ENCODE peak calls at places on chromosome 15, in nine cellular contexts. C, W, V, N, H, G, L, I and O are unnamed samples.
A peak's percentile ranks its signal among the peaks of the same experiment; 100 is the strongest.

GRCh38 chr15:82174471-82174870 is 88.1 kb downstream of the EFL1 start:
- DNase-seq in C (no peak), W (no peak), V (no peak), N (no peak), H (no peak), G (no peak), L (no peak), I (no peak), O (no peak)

GRCh38 chr15:88881781-88882180 is 13.6 kb downstream of the HAPLN3 start:
- DNase-seq in C (no peak), W (no peak), V (no peak), N (no peak), H (no peak), G (no peak), L (no peak), I (no peak), O (no peak)

GRCh38 chr15:101276501-101277037 is 716 bp downstream of the SELENOS start:
- DNase-seq in C (no peak), W (no peak), V (no peak), N (no peak), H (peak; percentile 51), G (no peak), L (no peak), I (no peak), O (no peak)

GRCh38 chr15:43794269-43795037 is 2.3 kb downstream of the SERF2 start:
- DNase-seq in C (no peak), W (no peak), V (no peak), N (no peak), H (no peak), G (no peak), L (no peak), I (no peak), O (no peak)

GRCh38 chr15:71055461-71055860 is 59.8 kb upstream of the THSD4 start:
- DNase-seq in C (no peak), W (peak; percentile 34), V (no peak), N (no peak), H (peak; percentile 55), G (no peak), L (no peak), I (no peak), O (peak; percentile 29)

GRCh38 chr15:77107531-77108355 is 36.8 kb upstream of the TSPAN3 start:
- DNase-seq in C (no peak), W (peak; percentile 50), V (peak; percentile 79), N (no peak), H (peak; percentile 63), G (peak; percentile 27), L (peak; percentile 54), I (peak; percentile 44), O (peak; percentile 36)

GRCh38 chr15:92968926-92969664 is 69.0 kb downstream of the CHD2 start:
- DNase-seq in C (no peak), W (no peak), V (no peak), N (no peak), H (peak; percentile 9), G (no peak), L (no peak), I (no peak), O (no peak)

GRCh38 chr15:101679861-101680260 is 27.7 kb upstream of the TM2D3 start:
- DNase-seq in C (no peak), W (no peak), V (no peak), N (no peak), H (no peak), G (no peak), L (no peak), I (no peak), O (no peak)

GRCh38 chr15:58988011-58988785 is 735 bp downstream of the RNF111 start:
- DNase-seq in C (peak; percentile 30), W (peak; percentile 62), V (peak; percentile 74), N (peak; percentile 57), H (peak; percentile 40), G (peak; percentile 47), L (peak; percentile 70), I (peak; percentile 90), O (no peak)

GRCh38 chr15:43184407-43185160 is 619 bp upstream of the CCNDBP1 start:
- DNase-seq in C (no peak), W (no peak), V (no peak), N (no peak), H (no peak), G (no peak), L (no peak), I (no peak), O (no peak)

GRCh38 chr15:63752075-63752684 is 81.6 kb downstream of the HERC1 start:
- DNase-seq in C (no peak), W (peak; percentile 73), V (no peak), N (no peak), H (peak; percentile 70), G (peak; percentile 49), L (no peak), I (peak; percentile 12), O (peak; percentile 59)

GRCh38 chr15:22839046-22839705 is 710 bp downstream of the NIPA2 start:
- DNase-seq in C (no peak), W (no peak), V (no peak), N (no peak), H (peak; percentile 24), G (no peak), L (no peak), I (no peak), O (no peak)

GRCh38 chr15:62777657-62778056 is 264.9 kb upstream of the TPM1 start:
- DNase-seq in C (no peak), W (no peak), V (no peak), N (no peak), H (no peak), G (no peak), L (no peak), I (no peak), O (no peak)

GRCh38 chr15:90086868-90087268 is 15.4 kb downstream of the IDH2 start:
- DNase-seq in C (no peak), W (no peak), V (peak; percentile 68), N (peak; percentile 53), H (peak; percentile 44), G (peak; percentile 26), L (peak; percentile 62), I (no peak), O (peak; percentile 34)

GRCh38 chr15:67105065-67105951 is 39.9 kb downstream of the SMAD3 start:
- DNase-seq in C (peak; percentile 72), W (peak; percentile 97), V (no peak), N (no peak), H (peak; percentile 98), G (no peak), L (no peak), I (no peak), O (peak; percentile 98)